ENCODE peak calls at places on chromosomes 2 and 18, in nine cellular contexts. L, Z, U, Y, X, C, B, E and A are unnamed samples.
A peak's percentile ranks its signal among the peaks of the same experiment; 100 is the strongest.

GRCh38 chr2:156001851-156002250 is 330.7 kb downstream of the NR4A2 start:
- DNase-seq in E (no peak), C (no peak), X (no peak), L (no peak), U (no peak), Z (no peak), Y (no peak), B (no peak), A (no peak)

GRCh38 chr2:134122610-134123009 is 131.3 kb upstream of the MGAT5 start:
- DNase-seq in E (no peak), C (no peak), Z (no peak), X (no peak), Y (no peak), B (no peak), U (peak; percentile 36), L (no peak), A (no peak)

GRCh38 chr2:11837875-11838734 is 91.7 kb downstream of the LPIN1 start:
- DNase-seq in Z (no peak), L (no peak), Y (no peak), U (no peak), B (no peak), C (no peak), E (no peak), X (no peak), A (peak; percentile 49)

GRCh38 chr2:20561703-20562454 is 89.0 kb downstream of the HS1BP3 start:
- DNase-seq in L (no peak), C (no peak), Z (no peak), U (no peak), Y (no peak), X (no peak), B (no peak), E (no peak), A (no peak)

GRCh38 chr2:226802573-226802972 is 3.0 kb upstream of the IRS1 start:
- DNase-seq in C (no peak), U (peak; percentile 33), Z (no peak), E (no peak), B (no peak), Y (peak; percentile 10), X (peak; percentile 13), L (no peak), A (no peak)

GRCh38 chr2:49110571-49111315 is 43.6 kb downstream of the FSHR start:
- DNase-seq in X (no peak), C (no peak), Z (no peak), L (no peak), E (no peak), Y (no peak), U (no peak), B (no peak), A (no peak)

GRCh38 chr2:185108588-185108987 is 510.3 kb downstream of the ZNF804A start:
- DNase-seq in U (no peak), Y (no peak), B (no peak), Z (no peak), X (no peak), L (no peak), C (no peak), E (no peak), A (no peak)

GRCh38 chr18:58579561-58580047 is 49.3 kb downstream of the ALPK2 start:
- DNase-seq in X (no peak), L (no peak), E (no peak), C (peak; percentile 71), U (no peak), Y (no peak), B (peak; percentile 81), Z (no peak), A (no peak)

GRCh38 chr2:37189452-37190153 is 1.1 kb upstream of the SULT6B1 start:
- DNase-seq in E (peak; percentile 65), Z (peak; percentile 30), B (no peak), Y (no peak), L (no peak), X (no peak), U (peak; percentile 70), C (no peak), A (no peak)

GRCh38 chr2:235614176-235614860 is 120.5 kb downstream of the AGAP1 start:
- DNase-seq in B (no peak), Y (no peak), X (no peak), E (no peak), L (no peak), C (no peak), Z (no peak), U (no peak), A (no peak)

GRCh38 chr2:203534486-203535077 is 519 bp downstream of the RAPH1 start:
- DNase-seq in X (no peak), Z (no peak), L (peak; percentile 17), C (no peak), U (no peak), Y (no peak), B (no peak), E (no peak), A (no peak)

GRCh38 chr18:44859263-44859662 is 178.6 kb downstream of the SETBP1 start:
- DNase-seq in X (no peak), U (peak; percentile 2), L (no peak), Y (no peak), C (no peak), Z (no peak), E (no peak), B (no peak), A (no peak)

GRCh38 chr2:11346129-11346528 is 1.7 kb upstream of the ROCK2 start:
- DNase-seq in Y (no peak), Z (no peak), B (no peak), E (no peak), L (no peak), C (no peak), U (no peak), X (no peak), A (no peak)

GRCh38 chr2:111042772-111043771 is 77.6 kb upstream of the BCL2L11 start:
- DNase-seq in C (no peak), X (no peak), B (peak; percentile 74), E (no peak), U (no peak), Y (no peak), L (no peak), Z (no peak), A (no peak)

GRCh38 chr2:84077504-84077903 is 381.6 kb downstream of the SUCLG1 start:
- DNase-seq in L (no peak), Z (no peak), B (no peak), X (peak; percentile 41), U (peak; percentile 48), E (peak; percentile 16), C (no peak), Y (peak; percentile 17), A (no peak)

GRCh38 chr18:74378179-74378682 is 62.6 kb downstream of the C18orf63 start:
- DNase-seq in Z (no peak), C (no peak), X (no peak), B (peak; percentile 59), E (no peak), Y (no peak), U (no peak), L (peak; percentile 34), A (peak; percentile 41)

DNA sequence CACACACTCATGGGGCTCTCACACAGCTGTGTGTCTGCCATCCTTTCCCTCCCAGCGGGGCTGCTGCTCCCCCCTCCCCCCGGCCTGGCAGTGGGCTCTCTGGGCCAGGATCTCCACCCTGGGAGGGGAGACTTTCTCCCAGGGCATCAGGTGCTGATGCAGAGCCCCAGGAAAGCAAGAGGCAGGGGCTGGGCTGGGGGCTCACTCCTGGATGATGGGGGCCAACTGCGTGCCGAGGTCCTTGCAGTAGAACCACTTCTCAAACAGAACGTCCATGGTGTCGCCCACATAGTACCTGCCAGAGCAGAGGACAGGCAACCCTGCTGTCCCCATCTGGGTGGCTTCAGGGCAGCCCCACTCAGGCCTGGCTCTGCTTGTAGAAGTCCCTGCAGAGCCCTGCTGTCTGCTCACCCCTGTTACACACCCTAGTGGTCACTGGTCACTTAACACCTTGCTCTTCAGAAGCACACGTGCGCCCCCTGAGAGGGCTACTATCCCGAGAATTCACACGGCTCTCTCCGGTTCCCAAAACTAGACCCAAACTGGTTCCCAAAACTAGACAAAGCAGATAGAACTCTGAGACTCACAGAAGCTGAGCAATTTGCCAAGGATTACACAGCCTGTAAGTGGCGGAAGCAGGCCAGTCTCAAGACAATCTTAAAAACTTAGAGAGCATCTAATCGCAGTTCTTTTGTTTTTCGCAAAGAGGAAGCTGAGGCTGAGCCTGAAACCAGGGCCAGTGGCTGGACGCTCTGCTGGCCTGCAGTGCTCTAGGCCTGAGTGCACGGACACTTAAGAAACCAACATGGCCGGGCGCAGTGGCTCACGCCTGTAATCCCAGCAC is 6.6 kb upstream of the OXER1 start:
- DNase-seq in E (peak; percentile 74), Y (peak; percentile 42), X (peak; percentile 59), Z (no peak), C (no peak), B (no peak), L (peak; percentile 23), U (peak; percentile 35), A (no peak)
- TF ChIP-seq CTCF in E (peak; percentile 62), Y (peak; percentile 54), X (peak; percentile 55), Z (no peak), C (peak; percentile 45), B (peak; percentile 46), L (peak; percentile 51), U (peak; percentile 56), A (peak; percentile 28)

GRCh38 chr2:64516651-64517510 is 7.2 kb upstream of the AFTPH start:
- DNase-seq in C (no peak), E (no peak), L (no peak), B (no peak), Z (no peak), U (no peak), Y (no peak), X (no peak), A (no peak)
- TF ChIP-seq CTCF in C (no peak), E (no peak), L (no peak), B (no peak), Z (no peak), U (no peak), Y (no peak), X (no peak), A (no peak)

GRCh38 chr18:711693-712400 is 583 bp downstream of the ENOSF1 start:
- DNase-seq in L (peak; percentile 65), X (peak; percentile 33), E (peak; percentile 37), C (peak; percentile 33), B (peak; percentile 83), U (peak; percentile 58), Z (peak; percentile 59), Y (peak; percentile 33), A (peak; percentile 89)
- TF ChIP-seq CTCF in L (no peak), X (no peak), E (no peak), C (peak; percentile 8), B (no peak), U (no peak), Z (no peak), Y (no peak), A (no peak)

GRCh38 chr2:86704482-86704971 is 15.6 kb upstream of the RMND5A start:
- DNase-seq in C (peak; percentile 42), B (no peak), U (peak; percentile 61), E (no peak), L (peak; percentile 42), Y (no peak), X (no peak), Z (peak; percentile 65), A (no peak)

GRCh38 chr2:86706220-86706619 is 13.9 kb upstream of the RMND5A start:
- DNase-seq in C (no peak), Y (no peak), U (no peak), Z (no peak), X (no peak), L (no peak), B (no peak), E (no peak), A (no peak)

GRCh38 chr2:86700705-86701104 is 19.4 kb upstream of the RMND5A start:
- DNase-seq in L (no peak), C (no peak), Z (no peak), Y (no peak), X (no peak), U (no peak), B (no peak), E (no peak), A (no peak)

GRCh38 chr2:86706935-86707334 is 13.2 kb upstream of the RMND5A start:
- DNase-seq in L (no peak), Y (no peak), X (no peak), C (no peak), B (no peak), U (no peak), Z (no peak), E (no peak), A (no peak)

GRCh38 chr2:86703704-86704370 is 16.3 kb upstream of the RMND5A start:
- DNase-seq in Y (peak; percentile 6), X (no peak), Z (peak; percentile 63), B (no peak), L (peak; percentile 71), C (no peak), E (no peak), U (peak; percentile 77), A (no peak)
- TF ChIP-seq CTCF in Y (no peak), X (no peak), Z (no peak), B (no peak), L (peak; percentile 12), C (no peak), E (no peak), U (no peak), A (no peak)